ENCODE peak calls at places on chromosomes 4 and X, in five cellular contexts. V is foreskin fibroblast, W is dorsolateral prefrontal cortex, N is WTC11, Z is B cell. F is an unnamed sample.

GRCh38 chrX:151228935-151229334 is 52.6 kb downstream of the GPR50 start:
- DNase-seq in V (no peak), W (no peak), N (no peak), Z (no peak), F (no peak)

GRCh38 chr4:183214912-183215488 is 105.1 kb downstream of the CLDN22 start:
- DNase-seq in V (no peak), W (no peak), N (no peak), Z (no peak), F (no peak)

GRCh38 chr4:118683513-118683912 is 1.7 kb upstream of the METTL14 start:
- DNase-seq in V (no peak), W (no peak), N (no peak), Z (no peak), F (no peak)

GRCh38 chrX:41912922-41913321 is 10.4 kb downstream of the CASK start:
- DNase-seq in V (no peak), W (no peak), N (no peak), Z (no peak), F (no peak)

GRCh38 chr4:105527081-105527480 is 25.3 kb upstream of the ARHGEF38 start:
- DNase-seq in V (no peak), W (no peak), N (no peak), Z (no peak), F (no peak)

GRCh38 chr4:188138227-188138626 is 1.0 kb upstream of the TRIML1 start:
- DNase-seq in V (no peak), W (no peak), N (no peak), Z (no peak), F (no peak)

GRCh38 chr4:114857831-114858230 is 255.6 kb downstream of the NDST4 start:
- DNase-seq in V (no peak), W (no peak), N (no peak), Z (no peak), F (no peak)

GRCh38 chr4:88610771-88611170 is 18.5 kb downstream of the HERC3 start:
- DNase-seq in V (peak; percentile 41), W (peak; percentile 47), N (no peak), Z (no peak), F (no peak)

GRCh38 chr4:107894138-107894603 is 37.2 kb upstream of the CYP2U1 start:
- DNase-seq in V (no peak), W (no peak), N (no peak), Z (no peak), F (no peak)

GRCh38 chrX:78746496-78746895 is 1.0 kb upstream of the LPAR4 start:
- DNase-seq in V (no peak), W (no peak), N (peak; percentile 23), Z (no peak), F (no peak)

GRCh38 chrX:17413228-17413627 is 38.2 kb downstream of the NHS start:
- DNase-seq in V (peak; percentile 57), W (no peak), N (no peak), Z (no peak), F (no peak)

GRCh38 chr4:44447563-44448504 is 775 bp downstream of the KCTD8 start:
- DNase-seq in V (no peak), W (peak; percentile 59), N (peak; percentile 59), Z (no peak), F (peak; percentile 31)

GRCh38 chr4:173448103-173448502 is 49.2 kb upstream of the SCRG1 start:
- DNase-seq in V (peak; percentile 85), W (peak; percentile 83), N (no peak), Z (no peak), F (no peak)

GRCh38 chr4:5371415-5372190 is 320.3 kb downstream of the STK32B start:
- DNase-seq in V (no peak), W (no peak), N (no peak), Z (no peak), F (no peak)

GRCh38 chr4:15317246-15317645 is 110.6 kb upstream of the C1QTNF7 start:
- DNase-seq in V (no peak), W (no peak), N (no peak), Z (no peak), F (no peak)

GRCh38 chr4:154854362-154854761 is 73.3 kb downstream of the RBM46 start:
- DNase-seq in V (no peak), W (no peak), N (no peak), Z (no peak), F (no peak)

GRCh38 chrX:120260369-120260768 is 9.8 kb downstream of the ZBTB33 start:
- DNase-seq in V (no peak), W (no peak), N (no peak), Z (no peak), F (no peak)

GRCh38 chr4:34094114-34094513 is 2150.2 kb downstream of the ARAP2 start:
- DNase-seq in V (no peak), W (no peak), N (no peak), Z (no peak), F (no peak)

GRCh38 chrX:53605004-53605403 is 81.5 kb downstream of the HUWE1 start:
- DNase-seq in V (no peak), W (no peak), N (no peak), Z (no peak), F (no peak)

GRCh38 chr4:52234539-52235174 is 183.6 kb downstream of the SPATA18 start:
- DNase-seq in V (peak; percentile 33), W (no peak), N (no peak), Z (no peak), F (no peak)

GRCh38 chr4:60450054-60450453 is 750.1 kb upstream of the ADGRL3 start:
- DNase-seq in V (no peak), W (no peak), N (no peak), Z (no peak), F (no peak)

GRCh38 chrX:45517090-45517973 is 316.7 kb upstream of the DIPK2B start:
- DNase-seq in V (peak; percentile 77), W (no peak), N (no peak), Z (no peak), F (no peak)

GRCh38 chr4:100362363-100362762 is 155.5 kb downstream of the EMCN start:
- DNase-seq in V (peak; percentile 18), W (no peak), N (no peak), Z (no peak), F (no peak)

GRCh38 chrX:9318213-9318612 is 146.6 kb upstream of the TBL1X start:
- DNase-seq in V (no peak), W (no peak), N (no peak), Z (no peak), F (no peak)

GRCh38 chr4:113604955-113605354 is 156.6 kb downstream of the CAMK2D start:
- DNase-seq in V (peak; percentile 16), W (no peak), N (no peak), Z (no peak), F (no peak)

GRCh38 chr4:6008092-6008551 is 10.1 kb downstream of the C4orf50 start:
- DNase-seq in V (no peak), W (no peak), N (peak; percentile 57), Z (no peak), F (no peak)

GRCh38 chr4:68905598-68906237 is 45.9 kb downstream of the UGT2A3 start:
- DNase-seq in V (no peak), W (no peak), N (peak; percentile 13), Z (no peak), F (no peak)

GRCh38 chr4:61528595-61528994 is 328.5 kb downstream of the ADGRL3 start:
- DNase-seq in V (no peak), W (no peak), N (no peak), Z (no peak), F (no peak)

GRCh38 chrX:152821145-152821765 is 9.3 kb downstream of the CETN2 start:
- DNase-seq in V (no peak), W (no peak), N (peak; percentile 65), Z (no peak), F (no peak)

GRCh38 chrX:153638041-153638371 is 9.0 kb upstream of the DUSP9 start:
- DNase-seq in V (no peak), W (no peak), N (no peak), Z (no peak), F (no peak)

GRCh38 chr4:866761-867390 is 40.9 kb upstream of the CPLX1 start:
- DNase-seq in V (no peak), W (peak; percentile 60), N (no peak), Z (no peak), F (no peak)
- TF ChIP-seq CTCF in V (no peak), W (no peak), N (no peak), Z (no peak), F (no peak)

GRCh38 chrX:135629342-135629741 is 84.1 kb upstream of the CT45A1 start:
- DNase-seq in V (no peak), W (no peak), N (no peak), Z (no peak), F (no peak)

GRCh38 chrX:135625995-135626394 is 87.4 kb upstream of the CT45A1 start:
- DNase-seq in V (no peak), W (no peak), N (no peak), Z (no peak), F (no peak)
- TF ChIP-seq CTCF in V (no peak), W (peak; percentile 16), N (no peak), Z (no peak), F (no peak)

DNA sequence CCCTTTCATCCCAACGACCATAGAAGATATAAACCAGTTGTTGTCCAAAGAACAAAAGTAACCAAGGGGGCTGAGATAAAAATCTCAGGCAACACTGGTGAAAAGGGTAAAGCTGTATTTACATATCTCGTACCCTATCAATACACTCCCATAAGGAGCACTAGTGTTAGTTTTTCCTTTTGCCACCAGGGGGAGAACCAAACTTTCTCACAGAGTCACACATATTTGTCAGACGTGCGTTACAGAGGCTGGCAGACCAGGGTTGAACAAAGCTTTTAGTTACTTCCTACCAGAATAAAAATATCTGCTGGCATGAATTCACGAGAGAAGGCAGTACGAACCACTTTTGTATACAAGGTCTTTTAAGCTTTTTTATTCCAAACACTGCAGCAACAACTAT is 88.3 kb downstream of the AMELX start:
- DNase-seq in V (peak; percentile 59), W (peak; percentile 16), N (peak; percentile 11), Z (peak; percentile 41), F (peak; percentile 9)
- TF ChIP-seq CTCF in V (peak; percentile 32), W (peak; percentile 60), N (peak; percentile 25), Z (peak; percentile 61), F (peak; percentile 52)

DNA sequence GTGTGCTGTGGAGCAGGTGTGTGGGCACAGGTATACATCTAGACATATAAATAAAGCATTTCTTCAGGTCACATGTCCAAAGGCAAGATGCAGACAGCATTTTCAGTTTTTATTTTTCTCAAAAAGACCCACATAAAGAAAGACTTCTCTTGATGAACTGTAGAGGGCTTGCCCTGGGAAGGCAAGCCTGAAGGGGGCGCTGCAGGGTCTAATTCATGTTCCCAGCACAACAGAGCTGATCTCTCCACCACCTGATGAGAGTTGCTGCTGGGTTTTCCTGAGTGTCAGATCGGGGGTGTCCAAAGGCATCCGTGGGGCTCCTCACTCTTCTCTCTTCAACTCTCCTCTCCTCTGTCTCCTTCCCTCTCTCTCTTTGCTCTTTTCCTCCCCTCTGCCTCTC is 26.6 kb downstream of the ADRA2C start:
- DNase-seq in V (no peak), W (no peak), N (peak; percentile 92), Z (no peak), F (no peak)
- TF ChIP-seq CTCF in V (no peak), W (peak; percentile 9), N (peak; percentile 78), Z (no peak), F (no peak)

DNA sequence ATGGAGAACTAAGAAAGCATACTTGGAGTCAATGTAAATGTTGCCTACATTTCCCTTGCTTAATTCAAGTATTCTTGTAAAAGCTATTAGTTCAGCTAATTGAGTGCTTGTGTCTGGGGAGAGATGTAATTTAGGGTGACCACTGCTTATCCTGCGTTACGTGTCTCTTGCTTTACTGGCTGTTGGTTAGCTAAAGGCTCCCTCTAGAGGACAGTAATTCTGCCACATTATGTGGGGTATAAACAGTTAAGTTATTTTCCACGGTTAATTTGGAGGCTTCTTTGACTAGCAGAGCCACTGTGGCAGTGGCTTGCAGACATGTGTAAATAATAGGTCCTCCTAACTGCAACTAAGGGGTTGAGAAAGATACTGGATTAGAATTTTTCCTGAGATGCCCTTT is 25.3 kb upstream of the NAF1 start:
- DNase-seq in V (no peak), W (no peak), N (no peak), Z (no peak), F (no peak)
- TF ChIP-seq CTCF in V (peak; percentile 26), W (no peak), N (peak; percentile 40), Z (no peak), F (no peak)